ENCODE peak calls at places on chromosomes 6 and 20, in seven cellular contexts. X, E, C, U, V, M and A are unnamed samples.

GRCh38 chr6:93624408-93624807 is 205.0 kb upstream of the EPHA7 start:
- DNase-seq in X (no peak), E (no peak), C (no peak), U (no peak), V (peak; percentile 2), M (no peak), A (no peak)

GRCh38 chr20:33915726-33916331 is 77.9 kb upstream of the RALY start:
- DNase-seq in X (peak; percentile 84), E (peak; percentile 70), C (peak; percentile 64), U (no peak), V (peak; percentile 24), M (no peak), A (no peak)

GRCh38 chr6:128630213-128630612 is 109.8 kb upstream of the PTPRK start:
- DNase-seq in X (no peak), E (no peak), C (peak; percentile 7), U (no peak), V (no peak), M (no peak), A (no peak)

GRCh38 chr6:135731116-135731515 is 120.4 kb upstream of the PDE7B start:
- DNase-seq in X (no peak), E (no peak), C (no peak), U (no peak), V (no peak), M (no peak), A (no peak)

GRCh38 chr6:169921853-169922779 is 170.7 kb downstream of the ERMARD start:
- DNase-seq in X (no peak), E (no peak), C (no peak), U (no peak), V (no peak), M (no peak), A (no peak)

GRCh38 chr6:387293-387694 is 4.3 kb upstream of the IRF4 start:
- DNase-seq in X (no peak), E (no peak), C (peak; percentile 4), U (peak; percentile 22), V (peak; percentile 16), M (no peak), A (no peak)

GRCh38 chr6:15662246-15663056 is at the start of gene DTNBP1:
- DNase-seq in X (peak; percentile 16), E (peak; percentile 93), C (peak; percentile 89), U (no peak), V (peak; percentile 27), M (peak; percentile 73), A (peak; percentile 66)

GRCh38 chr6:84581494-84582259 is 182.7 kb downstream of the TBX18 start:
- DNase-seq in X (no peak), E (no peak), C (no peak), U (peak; percentile 66), V (peak; percentile 67), M (no peak), A (no peak)

GRCh38 chr6:16505711-16506362 is 255.4 kb downstream of the ATXN1 start:
- DNase-seq in X (no peak), E (no peak), C (peak; percentile 15), U (peak; percentile 61), V (peak; percentile 78), M (no peak), A (no peak)

GRCh38 chr6:55543633-55544309 is 35.2 kb downstream of the HMGCLL1 start:
- DNase-seq in X (no peak), E (no peak), C (no peak), U (no peak), V (no peak), M (no peak), A (no peak)

GRCh38 chr6:87182321-87182720 is 27.0 kb downstream of the ZNF292 start:
- DNase-seq in X (no peak), E (no peak), C (no peak), U (no peak), V (no peak), M (no peak), A (no peak)

GRCh38 chr20:15098351-15098750 is 760.9 kb upstream of the FLRT3 start:
- DNase-seq in X (no peak), E (no peak), C (no peak), U (no peak), V (no peak), M (no peak), A (no peak)

GRCh38 chr20:61688411-61688810 is 377.3 kb downstream of the TAF4 start:
- DNase-seq in X (no peak), E (no peak), C (no peak), U (no peak), V (no peak), M (no peak), A (no peak)

GRCh38 chr20:61581825-61582188 is 329.7 kb downstream of the CDH4 start:
- DNase-seq in X (no peak), E (no peak), C (no peak), U (no peak), V (no peak), M (no peak), A (no peak)

GRCh38 chr6:151004415-151005024 is 139.0 kb downstream of the MTHFD1L start:
- DNase-seq in X (peak; percentile 30), E (no peak), C (no peak), U (peak; percentile 76), V (peak; percentile 98), M (no peak), A (no peak)

GRCh38 chr20:33811763-33812672 is 870 bp downstream of the CHMP4B start:
- DNase-seq in X (peak; percentile 77), E (peak; percentile 81), C (peak; percentile 67), U (peak; percentile 84), V (peak; percentile 82), M (peak; percentile 59), A (peak; percentile 60)

GRCh38 chr6:139135578-139136545 is 982 bp downstream of the HECA start:
- DNase-seq in X (peak; percentile 7), E (peak; percentile 90), C (peak; percentile 78), U (no peak), V (peak; percentile 31), M (peak; percentile 58), A (peak; percentile 24)

GRCh38 chr6:165117121-165117520 is 192.3 kb downstream of the C6orf118 start:
- DNase-seq in X (no peak), E (no peak), C (no peak), U (no peak), V (no peak), M (no peak), A (no peak)

GRCh38 chr6:168147205-168147738 is 68.3 kb upstream of the FRMD1 start:
- DNase-seq in X (no peak), E (no peak), C (no peak), U (no peak), V (no peak), M (no peak), A (no peak)

GRCh38 chr6:363909-364308 is 27.6 kb upstream of the IRF4 start:
- DNase-seq in X (no peak), E (no peak), C (no peak), U (no peak), V (no peak), M (no peak), A (no peak)

GRCh38 chr6:21046276-21046675 is 512.0 kb downstream of the CDKAL1 start:
- DNase-seq in X (no peak), E (no peak), C (no peak), U (no peak), V (no peak), M (no peak), A (no peak)

GRCh38 chr6:101011165-101011564 is 130.0 kb upstream of the ASCC3 start:
- DNase-seq in X (no peak), E (no peak), C (peak; percentile 37), U (no peak), V (no peak), M (no peak), A (no peak)

GRCh38 chr6:129659590-129660345 is 50.2 kb downstream of the ARHGAP18 start:
- DNase-seq in X (no peak), E (no peak), C (no peak), U (no peak), V (peak; percentile 65), M (no peak), A (no peak)

GRCh38 chr6:69732045-69732444 is 64.8 kb downstream of the LMBRD1 start:
- DNase-seq in X (no peak), E (no peak), C (no peak), U (no peak), V (no peak), M (no peak), A (no peak)

GRCh38 chr6:15297895-15298590 is 52.2 kb downstream of the JARID2 start:
- DNase-seq in X (no peak), E (no peak), C (no peak), U (no peak), V (peak; percentile 63), M (no peak), A (no peak)

GRCh38 chr20:61346996-61347906 is 95.2 kb downstream of the CDH4 start:
- DNase-seq in X (no peak), E (no peak), C (no peak), U (no peak), V (no peak), M (no peak), A (no peak)

GRCh38 chr20:46810442-46811327 is 84.0 kb upstream of the EYA2 start:
- DNase-seq in X (no peak), E (no peak), C (no peak), U (no peak), V (no peak), M (no peak), A (no peak)
- TF ChIP-seq CTCF in X (no peak), E (no peak), C (no peak), U (no peak), V (no peak), M (no peak), A (no peak)

GRCh38 chr6:48476257-48476656 is 365.3 kb upstream of the PTCHD4 start:
- DNase-seq in X (no peak), E (no peak), C (no peak), U (no peak), V (peak; percentile 52), M (no peak), A (no peak)
- TF ChIP-seq CTCF in X (peak; percentile 15), E (no peak), C (no peak), U (peak; percentile 50), V (peak; percentile 56), M (no peak), A (no peak)

DNA sequence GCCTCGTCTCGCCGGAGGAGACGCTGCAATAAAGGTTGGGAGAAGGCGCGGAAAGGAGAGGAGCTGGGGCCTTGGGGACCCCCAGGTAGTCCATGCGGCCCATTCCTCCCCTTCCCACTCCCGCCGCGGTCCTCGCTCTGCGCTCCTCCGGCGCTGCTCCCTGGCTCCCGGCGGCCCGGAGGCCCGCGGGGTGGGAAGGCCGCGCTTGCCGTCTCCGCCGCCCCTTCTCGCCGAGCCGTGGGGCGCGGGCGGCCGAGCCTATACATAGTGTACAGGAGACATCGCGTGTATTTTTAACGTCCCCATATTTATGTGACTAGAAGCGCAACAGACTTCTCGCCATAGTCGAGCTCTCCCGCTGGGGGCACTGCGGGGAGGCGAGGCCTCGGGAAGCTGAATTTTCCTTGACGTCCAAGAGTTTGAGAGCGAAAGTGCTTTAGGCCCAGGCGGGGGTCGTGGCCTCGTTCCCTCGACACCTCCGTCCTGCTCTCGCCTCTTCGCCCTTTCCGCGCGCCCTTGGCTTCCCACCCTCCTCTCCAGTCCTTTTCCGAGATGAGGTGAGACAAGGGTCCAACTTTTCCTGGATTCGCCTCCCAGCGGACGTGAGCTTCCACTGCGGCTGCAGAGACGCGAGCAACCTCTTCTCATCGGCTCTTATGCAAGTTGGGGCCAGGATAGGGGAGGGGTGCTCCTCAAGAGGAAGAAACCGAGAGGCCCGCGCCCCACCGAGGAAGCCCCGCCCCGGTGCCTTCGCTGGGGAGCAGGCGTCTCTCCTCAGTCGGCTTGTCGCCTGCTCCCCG is 29.0 kb downstream of the SLC12A5 start:
- DNase-seq in X (no peak), E (peak; percentile 76), C (peak; percentile 16), U (peak; percentile 2), V (peak; percentile 50), M (no peak), A (no peak)
- TF ChIP-seq CTCF in X (no peak), E (peak; percentile 11), C (no peak), U (peak; percentile 66), V (peak; percentile 47), M (no peak), A (no peak)

GRCh38 chr20:3000852-3001523 is 42.4 kb upstream of the GNRH2 start:
- DNase-seq in X (peak; percentile 60), E (no peak), C (no peak), U (peak; percentile 66), V (peak; percentile 77), M (no peak), A (no peak)
- TF ChIP-seq CTCF in X (peak; percentile 92), E (peak; percentile 58), C (peak; percentile 47), U (peak; percentile 80), V (peak; percentile 44), M (peak; percentile 29), A (no peak)